ENCODE peak calls at places on chromosomes 2 and 18, in five cellular contexts. One of them, this sample, is unnamed.

GRCh38 chr18:50817898-50818250 is 1.9 kb downstream of the MRO start:
- ATAC-seq in activated CD8-positive, alpha-beta memory T cell treated with anti-CD3 and anti-CD28 coated beads, Interleukin-2, amount 10 ng/mL, durations not matched to agents 7 days and 5 days: no peak
- ATAC-seq in activated naive CD8-positive, alpha-beta T cell treated with anti-CD3 and anti-CD28 coated beads, Interleukin-2, amount 10 ng/mL, durations not matched to agents 7 days and 5 days: no peak
- ATAC-seq in stimulated activated naive CD8-positive, alpha-beta T cell treated with anti-CD3 and anti-CD28 coated beads, Interleukin-15, Interleukin-2, amounts not matched to agents 100 U/mL and 50 U/mL, for 24 hours: no peak
- ATAC-seq in T-helper 17 cell: no peak
- ATAC-seq in this sample: no peak

GRCh38 chr2:66236067-66236705 is 198.7 kb upstream of the MEIS1 start:
- ATAC-seq in activated CD8-positive, alpha-beta memory T cell treated with anti-CD3 and anti-CD28 coated beads, Interleukin-2, amount 10 ng/mL, durations not matched to agents 7 days and 5 days: no peak
- ATAC-seq in activated naive CD8-positive, alpha-beta T cell treated with anti-CD3 and anti-CD28 coated beads, Interleukin-2, amount 10 ng/mL, durations not matched to agents 7 days and 5 days: no peak
- ATAC-seq in stimulated activated naive CD8-positive, alpha-beta T cell treated with anti-CD3 and anti-CD28 coated beads, Interleukin-15, Interleukin-2, amounts not matched to agents 100 U/mL and 50 U/mL, for 24 hours: no peak
- ATAC-seq in T-helper 17 cell: no peak
- ATAC-seq in this sample: no peak

GRCh38 chr2:209382775-209383174 is 41.1 kb upstream of the MAP2 start:
- ATAC-seq in activated CD8-positive, alpha-beta memory T cell treated with anti-CD3 and anti-CD28 coated beads, Interleukin-2, amount 10 ng/mL, durations not matched to agents 7 days and 5 days: no peak
- ATAC-seq in activated naive CD8-positive, alpha-beta T cell treated with anti-CD3 and anti-CD28 coated beads, Interleukin-2, amount 10 ng/mL, durations not matched to agents 7 days and 5 days: no peak
- ATAC-seq in stimulated activated naive CD8-positive, alpha-beta T cell treated with anti-CD3 and anti-CD28 coated beads, Interleukin-15, Interleukin-2, amounts not matched to agents 100 U/mL and 50 U/mL, for 24 hours: no peak
- ATAC-seq in T-helper 17 cell: no peak
- ATAC-seq in this sample: no peak

GRCh38 chr18:37394610-37394965 is 171.0 kb downstream of the CELF4 start:
- ATAC-seq in activated CD8-positive, alpha-beta memory T cell treated with anti-CD3 and anti-CD28 coated beads, Interleukin-2, amount 10 ng/mL, durations not matched to agents 7 days and 5 days: no peak
- ATAC-seq in activated naive CD8-positive, alpha-beta T cell treated with anti-CD3 and anti-CD28 coated beads, Interleukin-2, amount 10 ng/mL, durations not matched to agents 7 days and 5 days: no peak
- ATAC-seq in stimulated activated naive CD8-positive, alpha-beta T cell treated with anti-CD3 and anti-CD28 coated beads, Interleukin-15, Interleukin-2, amounts not matched to agents 100 U/mL and 50 U/mL, for 24 hours: no peak
- ATAC-seq in T-helper 17 cell: no peak
- ATAC-seq in this sample: no peak

GRCh38 chr18:67733094-67733493 is 216.6 kb upstream of the DSEL start:
- ATAC-seq in activated CD8-positive, alpha-beta memory T cell treated with anti-CD3 and anti-CD28 coated beads, Interleukin-2, amount 10 ng/mL, durations not matched to agents 7 days and 5 days: no peak
- ATAC-seq in activated naive CD8-positive, alpha-beta T cell treated with anti-CD3 and anti-CD28 coated beads, Interleukin-2, amount 10 ng/mL, durations not matched to agents 7 days and 5 days: no peak
- ATAC-seq in stimulated activated naive CD8-positive, alpha-beta T cell treated with anti-CD3 and anti-CD28 coated beads, Interleukin-15, Interleukin-2, amounts not matched to agents 100 U/mL and 50 U/mL, for 24 hours: no peak
- ATAC-seq in T-helper 17 cell: no peak
- ATAC-seq in this sample: no peak

GRCh38 chr2:174901075-174901474 is 104.1 kb downstream of the CHN1 start:
- ATAC-seq in activated CD8-positive, alpha-beta memory T cell treated with anti-CD3 and anti-CD28 coated beads, Interleukin-2, amount 10 ng/mL, durations not matched to agents 7 days and 5 days: peak
- ATAC-seq in activated naive CD8-positive, alpha-beta T cell treated with anti-CD3 and anti-CD28 coated beads, Interleukin-2, amount 10 ng/mL, durations not matched to agents 7 days and 5 days: peak
- ATAC-seq in stimulated activated naive CD8-positive, alpha-beta T cell treated with anti-CD3 and anti-CD28 coated beads, Interleukin-15, Interleukin-2, amounts not matched to agents 100 U/mL and 50 U/mL, for 24 hours: peak
- ATAC-seq in T-helper 17 cell: peak
- ATAC-seq in this sample: peak

GRCh38 chr2:174529916-174530315 is 43.1 kb upstream of the GPR155 start:
- ATAC-seq in activated CD8-positive, alpha-beta memory T cell treated with anti-CD3 and anti-CD28 coated beads, Interleukin-2, amount 10 ng/mL, durations not matched to agents 7 days and 5 days: no peak
- ATAC-seq in activated naive CD8-positive, alpha-beta T cell treated with anti-CD3 and anti-CD28 coated beads, Interleukin-2, amount 10 ng/mL, durations not matched to agents 7 days and 5 days: no peak
- ATAC-seq in stimulated activated naive CD8-positive, alpha-beta T cell treated with anti-CD3 and anti-CD28 coated beads, Interleukin-15, Interleukin-2, amounts not matched to agents 100 U/mL and 50 U/mL, for 24 hours: no peak
- ATAC-seq in T-helper 17 cell: no peak
- ATAC-seq in this sample: no peak

GRCh38 chr2:42844366-42844765 is 52.0 kb upstream of the HAAO start:
- ATAC-seq in activated CD8-positive, alpha-beta memory T cell treated with anti-CD3 and anti-CD28 coated beads, Interleukin-2, amount 10 ng/mL, durations not matched to agents 7 days and 5 days: no peak
- ATAC-seq in activated naive CD8-positive, alpha-beta T cell treated with anti-CD3 and anti-CD28 coated beads, Interleukin-2, amount 10 ng/mL, durations not matched to agents 7 days and 5 days: no peak
- ATAC-seq in stimulated activated naive CD8-positive, alpha-beta T cell treated with anti-CD3 and anti-CD28 coated beads, Interleukin-15, Interleukin-2, amounts not matched to agents 100 U/mL and 50 U/mL, for 24 hours: no peak
- ATAC-seq in T-helper 17 cell: no peak
- ATAC-seq in this sample: no peak

GRCh38 chr2:74496997-74497776 is 2.2 kb downstream of the LBX2 start:
- ATAC-seq in activated CD8-positive, alpha-beta memory T cell treated with anti-CD3 and anti-CD28 coated beads, Interleukin-2, amount 10 ng/mL, durations not matched to agents 7 days and 5 days: no peak
- ATAC-seq in activated naive CD8-positive, alpha-beta T cell treated with anti-CD3 and anti-CD28 coated beads, Interleukin-2, amount 10 ng/mL, durations not matched to agents 7 days and 5 days: no peak
- ATAC-seq in stimulated activated naive CD8-positive, alpha-beta T cell treated with anti-CD3 and anti-CD28 coated beads, Interleukin-15, Interleukin-2, amounts not matched to agents 100 U/mL and 50 U/mL, for 24 hours: no peak
- ATAC-seq in T-helper 17 cell: no peak
- ATAC-seq in this sample: no peak

GRCh38 chr18:24413148-24413547 is 13.3 kb upstream of the IMPACT start:
- ATAC-seq in activated CD8-positive, alpha-beta memory T cell treated with anti-CD3 and anti-CD28 coated beads, Interleukin-2, amount 10 ng/mL, durations not matched to agents 7 days and 5 days: no peak
- ATAC-seq in activated naive CD8-positive, alpha-beta T cell treated with anti-CD3 and anti-CD28 coated beads, Interleukin-2, amount 10 ng/mL, durations not matched to agents 7 days and 5 days: no peak
- ATAC-seq in stimulated activated naive CD8-positive, alpha-beta T cell treated with anti-CD3 and anti-CD28 coated beads, Interleukin-15, Interleukin-2, amounts not matched to agents 100 U/mL and 50 U/mL, for 24 hours: no peak
- ATAC-seq in T-helper 17 cell: no peak
- ATAC-seq in this sample: no peak

GRCh38 chr2:36520431-36520830 is 77.5 kb downstream of the FEZ2 start:
- ATAC-seq in activated CD8-positive, alpha-beta memory T cell treated with anti-CD3 and anti-CD28 coated beads, Interleukin-2, amount 10 ng/mL, durations not matched to agents 7 days and 5 days: no peak
- ATAC-seq in activated naive CD8-positive, alpha-beta T cell treated with anti-CD3 and anti-CD28 coated beads, Interleukin-2, amount 10 ng/mL, durations not matched to agents 7 days and 5 days: no peak
- ATAC-seq in stimulated activated naive CD8-positive, alpha-beta T cell treated with anti-CD3 and anti-CD28 coated beads, Interleukin-15, Interleukin-2, amounts not matched to agents 100 U/mL and 50 U/mL, for 24 hours: no peak
- ATAC-seq in T-helper 17 cell: no peak
- ATAC-seq in this sample: no peak

GRCh38 chr2:36425771-36426340 is 70.3 kb downstream of the CRIM1 start:
- ATAC-seq in activated CD8-positive, alpha-beta memory T cell treated with anti-CD3 and anti-CD28 coated beads, Interleukin-2, amount 10 ng/mL, durations not matched to agents 7 days and 5 days: no peak
- ATAC-seq in activated naive CD8-positive, alpha-beta T cell treated with anti-CD3 and anti-CD28 coated beads, Interleukin-2, amount 10 ng/mL, durations not matched to agents 7 days and 5 days: no peak
- ATAC-seq in stimulated activated naive CD8-positive, alpha-beta T cell treated with anti-CD3 and anti-CD28 coated beads, Interleukin-15, Interleukin-2, amounts not matched to agents 100 U/mL and 50 U/mL, for 24 hours: no peak
- ATAC-seq in T-helper 17 cell: no peak
- ATAC-seq in this sample: no peak

GRCh38 chr2:239443666-239444567 is 43.1 kb upstream of the HDAC4 start:
- ATAC-seq in activated CD8-positive, alpha-beta memory T cell treated with anti-CD3 and anti-CD28 coated beads, Interleukin-2, amount 10 ng/mL, durations not matched to agents 7 days and 5 days: no peak
- ATAC-seq in activated naive CD8-positive, alpha-beta T cell treated with anti-CD3 and anti-CD28 coated beads, Interleukin-2, amount 10 ng/mL, durations not matched to agents 7 days and 5 days: no peak
- ATAC-seq in stimulated activated naive CD8-positive, alpha-beta T cell treated with anti-CD3 and anti-CD28 coated beads, Interleukin-15, Interleukin-2, amounts not matched to agents 100 U/mL and 50 U/mL, for 24 hours: no peak
- ATAC-seq in T-helper 17 cell: no peak
- ATAC-seq in this sample: no peak

GRCh38 chr2:149598014-149598395 is 10.4 kb upstream of the MMADHC start:
- ATAC-seq in activated CD8-positive, alpha-beta memory T cell treated with anti-CD3 and anti-CD28 coated beads, Interleukin-2, amount 10 ng/mL, durations not matched to agents 7 days and 5 days: peak
- ATAC-seq in activated naive CD8-positive, alpha-beta T cell treated with anti-CD3 and anti-CD28 coated beads, Interleukin-2, amount 10 ng/mL, durations not matched to agents 7 days and 5 days: no peak
- ATAC-seq in stimulated activated naive CD8-positive, alpha-beta T cell treated with anti-CD3 and anti-CD28 coated beads, Interleukin-15, Interleukin-2, amounts not matched to agents 100 U/mL and 50 U/mL, for 24 hours: peak
- ATAC-seq in T-helper 17 cell: peak
- ATAC-seq in this sample: peak

GRCh38 chr2:167253025-167253424 is 364.7 kb downstream of the XIRP2 start:
- ATAC-seq in activated CD8-positive, alpha-beta memory T cell treated with anti-CD3 and anti-CD28 coated beads, Interleukin-2, amount 10 ng/mL, durations not matched to agents 7 days and 5 days: no peak
- ATAC-seq in activated naive CD8-positive, alpha-beta T cell treated with anti-CD3 and anti-CD28 coated beads, Interleukin-2, amount 10 ng/mL, durations not matched to agents 7 days and 5 days: no peak
- ATAC-seq in stimulated activated naive CD8-positive, alpha-beta T cell treated with anti-CD3 and anti-CD28 coated beads, Interleukin-15, Interleukin-2, amounts not matched to agents 100 U/mL and 50 U/mL, for 24 hours: no peak
- ATAC-seq in T-helper 17 cell: no peak
- ATAC-seq in this sample: no peak

GRCh38 chr18:72895548-72895947 is 27.8 kb upstream of the NETO1 start:
- ATAC-seq in activated CD8-positive, alpha-beta memory T cell treated with anti-CD3 and anti-CD28 coated beads, Interleukin-2, amount 10 ng/mL, durations not matched to agents 7 days and 5 days: no peak
- ATAC-seq in activated naive CD8-positive, alpha-beta T cell treated with anti-CD3 and anti-CD28 coated beads, Interleukin-2, amount 10 ng/mL, durations not matched to agents 7 days and 5 days: no peak
- ATAC-seq in stimulated activated naive CD8-positive, alpha-beta T cell treated with anti-CD3 and anti-CD28 coated beads, Interleukin-15, Interleukin-2, amounts not matched to agents 100 U/mL and 50 U/mL, for 24 hours: peak
- ATAC-seq in T-helper 17 cell: peak
- ATAC-seq in this sample: no peak

GRCh38 chr18:54094474-54094873 is 130.0 kb downstream of the MBD2 start:
- ATAC-seq in activated CD8-positive, alpha-beta memory T cell treated with anti-CD3 and anti-CD28 coated beads, Interleukin-2, amount 10 ng/mL, durations not matched to agents 7 days and 5 days: no peak
- ATAC-seq in activated naive CD8-positive, alpha-beta T cell treated with anti-CD3 and anti-CD28 coated beads, Interleukin-2, amount 10 ng/mL, durations not matched to agents 7 days and 5 days: no peak
- ATAC-seq in stimulated activated naive CD8-positive, alpha-beta T cell treated with anti-CD3 and anti-CD28 coated beads, Interleukin-15, Interleukin-2, amounts not matched to agents 100 U/mL and 50 U/mL, for 24 hours: no peak
- ATAC-seq in T-helper 17 cell: no peak
- ATAC-seq in this sample: no peak

GRCh38 chr18:38587571-38587970 is 1022.0 kb upstream of the CELF4 start:
- ATAC-seq in activated CD8-positive, alpha-beta memory T cell treated with anti-CD3 and anti-CD28 coated beads, Interleukin-2, amount 10 ng/mL, durations not matched to agents 7 days and 5 days: no peak
- ATAC-seq in activated naive CD8-positive, alpha-beta T cell treated with anti-CD3 and anti-CD28 coated beads, Interleukin-2, amount 10 ng/mL, durations not matched to agents 7 days and 5 days: no peak
- ATAC-seq in stimulated activated naive CD8-positive, alpha-beta T cell treated with anti-CD3 and anti-CD28 coated beads, Interleukin-15, Interleukin-2, amounts not matched to agents 100 U/mL and 50 U/mL, for 24 hours: no peak
- ATAC-seq in T-helper 17 cell: no peak
- ATAC-seq in this sample: no peak

GRCh38 chr2:144519934-144520717 is at the start of gene ZEB2:
- ATAC-seq in activated CD8-positive, alpha-beta memory T cell treated with anti-CD3 and anti-CD28 coated beads, Interleukin-2, amount 10 ng/mL, durations not matched to agents 7 days and 5 days: peak
- ATAC-seq in activated naive CD8-positive, alpha-beta T cell treated with anti-CD3 and anti-CD28 coated beads, Interleukin-2, amount 10 ng/mL, durations not matched to agents 7 days and 5 days: no peak
- ATAC-seq in stimulated activated naive CD8-positive, alpha-beta T cell treated with anti-CD3 and anti-CD28 coated beads, Interleukin-15, Interleukin-2, amounts not matched to agents 100 U/mL and 50 U/mL, for 24 hours: no peak
- ATAC-seq in T-helper 17 cell: peak
- ATAC-seq in this sample: no peak

GRCh38 chr2:51165534-51166260 is 133.8 kb upstream of the NRXN1 start:
- ATAC-seq in activated CD8-positive, alpha-beta memory T cell treated with anti-CD3 and anti-CD28 coated beads, Interleukin-2, amount 10 ng/mL, durations not matched to agents 7 days and 5 days: no peak
- ATAC-seq in activated naive CD8-positive, alpha-beta T cell treated with anti-CD3 and anti-CD28 coated beads, Interleukin-2, amount 10 ng/mL, durations not matched to agents 7 days and 5 days: no peak
- ATAC-seq in stimulated activated naive CD8-positive, alpha-beta T cell treated with anti-CD3 and anti-CD28 coated beads, Interleukin-15, Interleukin-2, amounts not matched to agents 100 U/mL and 50 U/mL, for 24 hours: no peak
- ATAC-seq in T-helper 17 cell: no peak
- ATAC-seq in this sample: no peak